ENCODE peak calls at places on chromosomes 1 and 21, in five cellular contexts. E is SK-N-SH, H is NCI-H146, F is islet precursor cell, N is OCI-LY7. I is an unnamed sample.

GRCh38 chr1:206581571-206581981 is 30.7 kb downstream of the EIF2D start:
- DNase-seq in F (no peak), H (no peak), E (no peak), N (no peak), I (no peak)

GRCh38 chr1:205172729-205173366 is 38.7 kb downstream of the DSTYK start:
- DNase-seq in F (no peak), H (no peak), N (no peak), E (no peak), I (peak)

GRCh38 chr21:39381009-39381408 is 32.1 kb upstream of the HMGN1 start:
- DNase-seq in N (no peak), E (peak), F (no peak), H (no peak), I (peak)

GRCh38 chr1:163205513-163205912 is 2.8 kb upstream of the RGS5 start:
- DNase-seq in E (no peak), F (no peak), N (no peak), H (no peak), I (no peak)

GRCh38 chr1:180533571-180533987 is 25.2 kb upstream of the OVAAL start:
- DNase-seq in E (peak), N (peak), F (peak), H (peak), I (peak)

GRCh38 chr21:45972716-45973474 is 8.7 kb upstream of the COL6A1 start:
- DNase-seq in F (peak), N (no peak), E (peak), H (no peak), I (no peak)

GRCh38 chr1:65009724-65010420 is 43.5 kb upstream of the JAK1 start:
- DNase-seq in F (no peak), H (no peak), N (no peak), E (no peak), I (no peak)

GRCh38 chr1:180525696-180526000 is 23.3 kb upstream of the ACBD6 start:
- DNase-seq in F (no peak), H (no peak), E (peak), N (no peak), I (no peak)

GRCh38 chr1:224170748-224171478 is 12.1 kb upstream of the DEGS1 start:
- DNase-seq in F (no peak), E (peak), H (no peak), N (peak), I (peak)

GRCh38 chr1:108933944-108934343 is 29.3 kb downstream of the CLCC1 start:
- DNase-seq in F (no peak), N (no peak), E (no peak), H (no peak), I (no peak)

GRCh38 chr1:196976278-196976677 is 1.1 kb upstream of the CFHR5 start:
- DNase-seq in H (no peak), N (no peak), F (no peak), E (no peak), I (no peak)

GRCh38 chr1:2018217-2019161 is 656 bp upstream of the GABRD start:
- DNase-seq in F (no peak), N (no peak), E (no peak), H (no peak), I (no peak)

GRCh38 chr1:16212251-16212961 is at the start of gene ARHGEF19:
- DNase-seq in N (no peak), H (peak), F (peak), E (no peak), I (no peak)

GRCh38 chr1:62241357-62242131 is 46.9 kb downstream of the L1TD1 start:
- DNase-seq in E (no peak), N (no peak), F (no peak), H (peak), I (no peak)

GRCh38 chr1:37673920-37674319 is 18.4 kb upstream of the CDCA8 start:
- DNase-seq in E (no peak), N (no peak), F (no peak), H (no peak), I (no peak)

GRCh38 chr1:28877132-28877781 is 37.1 kb upstream of the EPB41 start:
- DNase-seq in F (peak), H (peak), E (peak), N (peak), I (peak)

GRCh38 chr1:41656088-41656487 is 171.6 kb upstream of the EDN2 start:
- DNase-seq in H (no peak), F (no peak), E (no peak), N (no peak), I (no peak)

GRCh38 chr1:54968581-54968980 is 11.8 kb upstream of the TMEM61 start:
- DNase-seq in F (peak), H (no peak), N (no peak), E (no peak), I (no peak)

GRCh38 chr21:44684483-44684882 is 2.5 kb upstream of the KRTAP12-1 start:
- DNase-seq in F (no peak), H (no peak), N (no peak), E (no peak), I (no peak)

GRCh38 chr1:156912861-156913808 is 7.3 kb upstream of the LRRC71 start:
- DNase-seq in F (no peak), E (peak), N (no peak), H (no peak), I (no peak)

GRCh38 chr1:201072149-201072548 is 40.1 kb downstream of the CACNA1S start:
- DNase-seq in F (no peak), N (no peak), H (no peak), E (no peak), I (no peak)

GRCh38 chr21:19510057-19510456 is 1106.5 kb upstream of the TMPRSS15 start:
- DNase-seq in F (no peak), N (no peak), E (no peak), H (no peak), I (no peak)